ENCODE peak calls at places on chromosomes 3 and 15, in ten cellular contexts. C is left ventricle myocardium inferior; E is Calu3; N is right cardiac atrium; K is psoas muscle; D is hippocampal formation; Y is fibroblast of gingiva; L is stimulated activated CD4-positive, alpha-beta T cell treated with anti-CD3 and anti-CD28 coated beads, Interleukin-4, amount 100 ng/mL, for 48 hours; Q is hepatic stellate cell; J is cardiac muscle cell. O is an unnamed sample.

GRCh38 chr15:61049934-61050333 is 179.2 kb downstream of the RORA start:
- DNase-seq in C (no peak), E (peak; percentile 43), N (no peak), K (no peak), D (no peak), Y (peak; percentile 41), L (no peak), Q (no peak), J (peak; percentile 41), O (no peak)

GRCh38 chr15:100704281-100705055 is 102.1 kb downstream of the ASB7 start:
- DNase-seq in C (no peak), E (no peak), N (no peak), K (no peak), D (no peak), Y (peak; percentile 24), L (no peak), Q (no peak), J (no peak), O (no peak)

GRCh38 chr3:69665026-69665739 is 74.1 kb upstream of the MITF start:
- DNase-seq in C (no peak), E (peak; percentile 56), N (peak; percentile 56), K (no peak), D (no peak), Y (no peak), L (no peak), Q (no peak), J (peak; percentile 56), O (no peak)

GRCh38 chr3:173893066-173893465 is 495.5 kb downstream of the NLGN1 start:
- DNase-seq in C (no peak), E (no peak), N (no peak), K (no peak), D (no peak), Y (peak; percentile 11), L (no peak), Q (no peak), J (no peak), O (no peak)

GRCh38 chr3:52055537-52056351 is 627 bp downstream of the DUSP7 start:
- DNase-seq in C (peak; percentile 53), E (peak; percentile 55), N (peak; percentile 56), K (peak; percentile 79), D (no peak), Y (peak; percentile 53), L (peak; percentile 27), Q (peak; percentile 60), J (peak; percentile 59), O (peak; percentile 31)

GRCh38 chr15:96408591-96409183 is 78.2 kb downstream of the NR2F2 start:
- DNase-seq in C (no peak), E (no peak), N (no peak), K (no peak), D (no peak), Y (no peak), L (no peak), Q (no peak), J (no peak), O (no peak)

GRCh38 chr3:170992854-170993253 is 33.7 kb downstream of the SLC2A2 start:
- DNase-seq in C (no peak), E (no peak), N (no peak), K (no peak), D (no peak), Y (no peak), L (no peak), Q (no peak), J (no peak), O (no peak)

GRCh38 chr15:63469190-63469589 is 35.2 kb upstream of the USP3 start:
- DNase-seq in C (no peak), E (no peak), N (no peak), K (no peak), D (no peak), Y (no peak), L (no peak), Q (no peak), J (no peak), O (no peak)

GRCh38 chr3:183295211-183295610 is 42.2 kb downstream of the B3GNT5 start:
- DNase-seq in C (no peak), E (peak; percentile 73), N (no peak), K (peak; percentile 72), D (no peak), Y (peak; percentile 93), L (no peak), Q (no peak), J (peak; percentile 96), O (peak; percentile 7)

GRCh38 chr15:78243491-78243941 is 9.2 kb upstream of the ACSBG1 start:
- DNase-seq in C (peak; percentile 57), E (peak; percentile 42), N (peak; percentile 61), K (peak; percentile 63), D (peak; percentile 23), Y (no peak), L (no peak), Q (peak; percentile 63), J (peak; percentile 78), O (peak; percentile 49)